ENCODE peak calls at places on chromosomes 11 and 22, in six cellular contexts. I is activated CD8-positive, alpha-beta T cell treated with anti-CD3 and anti-CD28 coated beads for 36 hours; Q is T-helper 9 cell; K is posterior vena cava; B is LHCN-M2; G is iPS-NIHi11. O is an unnamed sample.

GRCh38 chr22:23534851-23535717 is 45.0 kb downstream of the IGLL1 start:
- DNase-seq in I (no peak), Q (no peak), K (peak; percentile 82), B (no peak), G (no peak), O (no peak)

GRCh38 chr11:1574256-1575242 is 2.5 kb upstream of the DUSP8 start:
- DNase-seq in I (peak; percentile 72), Q (peak; percentile 54), K (peak; percentile 85), B (no peak), G (peak; percentile 91), O (no peak)

GRCh38 chr11:126628790-126629621 is 273.5 kb downstream of the ST3GAL4 start:
- DNase-seq in I (no peak), Q (no peak), K (no peak), B (no peak), G (no peak), O (no peak)

GRCh38 chr11:109527496-109527895 is 105.5 kb downstream of the C11orf87 start:
- DNase-seq in I (no peak), Q (no peak), K (no peak), B (no peak), G (no peak), O (no peak)

GRCh38 chr11:19559746-19560145 is 152.9 kb upstream of the NAV2 start:
- DNase-seq in I (no peak), Q (no peak), K (no peak), B (no peak), G (no peak), O (no peak)

GRCh38 chr11:34667810-34668582 is 47.1 kb downstream of the EHF start:
- DNase-seq in I (no peak), Q (no peak), K (no peak), B (no peak), G (no peak), O (no peak)

GRCh38 chr11:70377645-70378044 is 20.7 kb upstream of the CTTN start:
- DNase-seq in I (no peak), Q (no peak), K (no peak), B (no peak), G (no peak), O (no peak)

GRCh38 chr11:93694109-93694508 is 32.6 kb downstream of the CEP295 start:
- DNase-seq in I (no peak), Q (no peak), K (no peak), B (no peak), G (no peak), O (no peak)

GRCh38 chr11:72041364-72042058 is 38.8 kb downstream of the NUMA1 start:
- DNase-seq in I (peak; percentile 55), Q (peak; percentile 26), K (peak; percentile 88), B (peak; percentile 70), G (peak; percentile 54), O (peak; percentile 50)

GRCh38 chr11:126878892-126879291 is 121.7 kb downstream of the KIRREL3 start:
- DNase-seq in I (no peak), Q (no peak), K (no peak), B (no peak), G (no peak), O (no peak)

GRCh38 chr11:93572171-93572570 is 29.0 kb upstream of the SMCO4 start:
- DNase-seq in I (no peak), Q (no peak), K (no peak), B (no peak), G (no peak), O (no peak)

GRCh38 chr11:102485095-102485722 is 32.6 kb upstream of the TMEM123 start:
- DNase-seq in I (no peak), Q (no peak), K (no peak), B (peak; percentile 48), G (no peak), O (no peak)

GRCh38 chr11:60872952-60873524 is 5.7 kb downstream of the ZP1 start:
- DNase-seq in I (no peak), Q (no peak), K (peak; percentile 76), B (peak; percentile 25), G (peak; percentile 49), O (peak; percentile 70)

GRCh38 chr11:4019891-4020290 is 74.7 kb upstream of the RRM1 start:
- DNase-seq in I (no peak), Q (no peak), K (no peak), B (no peak), G (no peak), O (peak; percentile 72)

GRCh38 chr11:68383976-68384501 is 71.6 kb downstream of the LRP5 start:
- DNase-seq in I (peak; percentile 79), Q (peak; percentile 67), K (no peak), B (peak; percentile 42), G (peak; percentile 91), O (peak; percentile 90)

GRCh38 chr22:46547179-46547882 is 9.9 kb upstream of the CELSR1 start:
- DNase-seq in I (no peak), Q (no peak), K (peak; percentile 86), B (peak; percentile 67), G (peak; percentile 66), O (peak; percentile 61)

GRCh38 chr22:46935506-46936377 is 173.3 kb downstream of the TBC1D22A start:
- DNase-seq in I (no peak), Q (no peak), K (no peak), B (peak; percentile 15), G (no peak), O (no peak)

GRCh38 chr11:102940714-102941588 is 14.6 kb downstream of the MMP13 start:
- DNase-seq in I (peak; percentile 60), Q (no peak), K (no peak), B (peak; percentile 66), G (peak; percentile 71), O (no peak)

GRCh38 chr11:47946682-47947575 is 33.4 kb upstream of the PTPRJ start:
- DNase-seq in I (peak; percentile 49), Q (no peak), K (peak; percentile 95), B (peak; percentile 86), G (peak; percentile 70), O (peak; percentile 91)

GRCh38 chr11:71188073-71188472 is 64.3 kb downstream of the SHANK2 start:
- DNase-seq in I (no peak), Q (no peak), K (peak; percentile 28), B (no peak), G (no peak), O (no peak)

GRCh38 chr11:64102005-64102738 is 63.7 kb downstream of the MACROD1 start:
- DNase-seq in I (no peak), Q (no peak), K (no peak), B (no peak), G (no peak), O (no peak)

GRCh38 chr11:12285106-12285505 is 92.3 kb upstream of the PARVA start:
- DNase-seq in I (no peak), Q (no peak), K (no peak), B (peak; percentile 98), G (no peak), O (peak; percentile 90)

GRCh38 chr22:34878996-34879395 is 187.0 kb upstream of the ISX start:
- DNase-seq in I (no peak), Q (no peak), K (no peak), B (no peak), G (no peak), O (no peak)

GRCh38 chr11:112113539-112114457 is 27.1 kb downstream of the SDHD start:
- DNase-seq in I (no peak), Q (no peak), K (no peak), B (peak; percentile 71), G (peak; percentile 69), O (peak; percentile 23)

O was measured in SJSA1.